ENCODE peak calls at places on chromosomes 12 and 14, in seven cellular contexts. I, V, H, C, F, J and S are unnamed samples.

GRCh38 chr12:108666326-108666995 is 32.8 kb upstream of the SELPLG start:
- DNase-seq in I (no peak), V (no peak), H (no peak), C (no peak), F (peak), J (no peak), S (no peak)

GRCh38 chr14:71242237-71242748 is 335.0 kb downstream of the PCNX1 start:
- DNase-seq in I (no peak), V (no peak), H (no peak), C (no peak), F (peak), J (no peak), S (no peak)

GRCh38 chr12:79782197-79782890 is 91.6 kb upstream of the PAWR start:
- DNase-seq in I (no peak), V (no peak), H (no peak), C (no peak), F (no peak), J (no peak), S (no peak)

GRCh38 chr14:60161176-60162107 is 3.8 kb downstream of the DHRS7 start:
- DNase-seq in I (no peak), V (no peak), H (no peak), C (no peak), F (peak), J (no peak), S (no peak)

GRCh38 chr12:6180300-6181051 is 19.7 kb upstream of the CD9 start:
- DNase-seq in I (no peak), V (no peak), H (no peak), C (no peak), F (peak), J (no peak), S (no peak)

GRCh38 chr12:49098035-49098451 is 3.4 kb upstream of the DHH start:
- DNase-seq in I (no peak), V (peak), H (peak), C (peak), F (peak), J (peak), S (peak)

GRCh38 chr12:124631681-124632080 is 64.3 kb upstream of the NCOR2 start:
- DNase-seq in I (no peak), V (no peak), H (no peak), C (no peak), F (no peak), J (no peak), S (no peak)

GRCh38 chr12:91413591-91413990 is 231.0 kb upstream of the DCN start:
- DNase-seq in I (no peak), V (no peak), H (no peak), C (no peak), F (no peak), J (no peak), S (no peak)

GRCh38 chr14:24843494-24843893 is 206.5 kb downstream of the STXBP6 start:
- DNase-seq in I (no peak), V (no peak), H (no peak), C (no peak), F (no peak), J (no peak), S (no peak)

GRCh38 chr14:57290753-57291152 is 22.0 kb downstream of the AP5M1 start:
- DNase-seq in I (no peak), V (no peak), H (no peak), C (peak), F (no peak), J (no peak), S (no peak)

GRCh38 chr14:105337966-105338365 is 23.4 kb downstream of the PACS2 start:
- DNase-seq in I (no peak), V (no peak), H (no peak), C (no peak), F (peak), J (no peak), S (no peak)

GRCh38 chr12:106342397-106343212 is 14.9 kb upstream of the POLR3B start:
- DNase-seq in I (peak), V (no peak), H (no peak), C (no peak), F (peak), J (no peak), S (no peak)

GRCh38 chr14:106665814-106666213 is 1139.4 kb downstream of the TMEM121 start:
- DNase-seq in I (no peak), V (peak), H (no peak), C (no peak), F (no peak), J (no peak), S (no peak)

GRCh38 chr12:122166422-122167327 is 7.3 kb downstream of the IL31 start:
- DNase-seq in I (no peak), V (peak), H (no peak), C (no peak), F (no peak), J (peak), S (no peak)

GRCh38 chr14:99879401-99880295 is 86.4 kb downstream of the EML1 start:
- DNase-seq in I (no peak), V (no peak), H (no peak), C (no peak), F (no peak), J (no peak), S (no peak)

GRCh38 chr14:34582117-34582680 is 42.7 kb upstream of the EAPP start:
- DNase-seq in I (no peak), V (no peak), H (no peak), C (no peak), F (no peak), J (no peak), S (no peak)

GRCh38 chr12:1761857-1762256 is 58.5 kb upstream of the LRTM2 start:
- DNase-seq in I (no peak), V (no peak), H (no peak), C (no peak), F (no peak), J (no peak), S (no peak)
- H3K27ac ChIP-seq in I (no peak), V (no peak), H (no peak), C (no peak), F (no peak), J (no peak), S (no peak)

GRCh38 chr12:129819391-129819790 is 84.4 kb downstream of the TMEM132D start:
- DNase-seq in I (no peak), V (no peak), H (no peak), C (no peak), F (no peak), J (no peak), S (no peak)

GRCh38 chr12:129827102-129827873 is 76.5 kb downstream of the TMEM132D start:
- DNase-seq in I (no peak), V (no peak), H (no peak), C (no peak), F (no peak), J (no peak), S (no peak)

GRCh38 chr12:129826273-129826672 is 77.6 kb downstream of the TMEM132D start:
- DNase-seq in I (no peak), V (no peak), H (no peak), C (no peak), F (no peak), J (no peak), S (peak)

GRCh38 chr12:129825316-129825715 is 78.5 kb downstream of the TMEM132D start:
- DNase-seq in I (no peak), V (no peak), H (no peak), C (peak), F (no peak), J (no peak), S (no peak)

DNA sequence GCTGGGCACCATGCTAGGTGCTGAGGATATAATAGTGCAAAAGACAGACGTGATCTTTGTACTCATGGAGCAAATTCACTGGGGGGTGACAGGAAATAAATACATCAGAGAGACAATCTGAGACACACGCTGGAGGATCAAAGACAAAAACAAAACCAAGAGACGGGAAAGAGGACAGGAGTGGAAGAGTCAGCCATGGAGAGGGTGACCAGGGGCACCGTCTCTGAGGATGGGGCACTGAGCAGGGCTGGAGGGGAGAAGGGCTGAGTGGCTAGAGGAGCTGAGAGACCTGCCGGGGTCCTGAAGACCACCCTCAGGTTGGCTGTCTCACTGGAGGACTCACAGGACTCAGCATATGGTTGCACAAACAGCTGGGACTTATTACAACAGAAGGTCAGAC is 81.9 kb downstream of the TMEM132D start:
- DNase-seq in I (no peak), V (no peak), H (no peak), C (no peak), F (no peak), J (no peak), S (no peak)
- H3K27ac ChIP-seq in I (no peak), V (no peak), H (no peak), C (no peak), F (no peak), J (no peak), S (no peak)

GRCh38 chr12:45517360-45517759 is 212.1 kb upstream of the ARID2 start:
- DNase-seq in I (no peak), V (no peak), H (no peak), C (no peak), F (no peak), J (no peak), S (no peak)

GRCh38 chr12:45522227-45522626 is 207.3 kb upstream of the ARID2 start:
- DNase-seq in I (no peak), V (no peak), H (no peak), C (no peak), F (no peak), J (no peak), S (no peak)

DNA sequence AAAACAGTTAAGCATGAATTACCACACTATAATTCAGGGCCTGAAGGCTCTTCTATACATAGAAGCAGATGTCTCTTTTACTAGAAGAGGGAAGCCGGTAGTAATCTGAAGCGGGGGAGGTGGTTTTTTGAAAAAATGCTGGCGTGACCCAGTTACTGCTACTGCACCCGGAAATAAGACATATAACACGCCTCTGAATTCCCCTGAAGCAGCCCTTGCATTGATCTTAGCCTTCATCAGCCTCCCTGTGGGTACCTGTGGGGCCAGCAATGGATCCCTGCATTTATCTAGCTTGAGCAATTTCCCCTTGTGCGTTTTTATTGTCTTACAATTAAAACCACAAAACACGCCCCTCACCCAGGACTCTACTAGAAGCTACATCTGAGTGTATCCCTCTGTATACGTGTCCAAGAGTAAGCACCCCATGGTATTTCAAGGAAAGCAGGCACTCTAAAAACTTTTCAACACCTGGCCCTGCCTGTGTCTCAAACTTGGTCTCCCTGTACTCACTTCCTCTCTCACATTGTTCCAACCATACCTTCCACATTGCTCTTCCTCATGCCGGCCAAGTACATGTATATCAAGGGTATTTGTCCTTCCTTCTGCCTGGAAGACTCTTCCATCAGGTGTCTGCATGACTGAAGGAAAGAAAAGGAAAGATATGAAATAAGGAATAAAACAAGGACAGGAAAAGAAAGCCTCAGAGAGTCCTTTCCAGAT is 210.8 kb upstream of the ARID2 start:
- DNase-seq in I (no peak), V (peak), H (no peak), C (no peak), F (no peak), J (peak), S (no peak)
- H3K27ac ChIP-seq in I (no peak), V (no peak), H (no peak), C (no peak), F (no peak), J (no peak), S (no peak)

DNA sequence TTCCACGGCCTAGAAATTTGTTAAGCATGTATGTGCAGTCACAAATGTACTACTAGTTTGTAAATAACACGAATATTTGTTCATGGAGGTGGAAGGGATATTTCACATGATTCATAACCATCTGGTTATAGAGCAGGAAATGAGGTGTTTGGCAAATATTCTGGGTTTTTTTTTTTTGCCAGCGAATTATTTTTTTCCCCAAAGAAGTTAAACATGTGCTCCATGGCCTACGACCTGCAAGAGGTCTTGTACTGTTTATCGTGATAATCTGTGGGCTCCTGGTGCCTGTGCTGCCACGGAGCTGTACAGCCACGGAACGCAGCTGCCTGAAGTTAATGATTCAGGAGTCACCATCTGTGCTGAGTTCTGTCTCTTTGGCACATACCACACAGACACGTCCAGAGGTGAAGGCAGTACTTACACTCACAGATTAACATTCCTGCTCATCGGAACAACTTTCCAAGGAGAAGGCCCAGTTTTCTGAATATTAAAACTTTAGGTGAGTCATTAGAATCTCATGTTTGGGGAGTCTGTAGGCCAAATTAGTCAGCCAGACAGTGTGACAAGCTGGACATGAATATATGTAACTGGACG is 156.3 kb downstream of the TMX1 start:
- DNase-seq in I (no peak), V (no peak), H (no peak), C (no peak), F (peak), J (no peak), S (no peak)
- H3K27ac ChIP-seq in I (peak), V (no peak), H (no peak), C (no peak), F (peak), J (no peak), S (peak)

DNA sequence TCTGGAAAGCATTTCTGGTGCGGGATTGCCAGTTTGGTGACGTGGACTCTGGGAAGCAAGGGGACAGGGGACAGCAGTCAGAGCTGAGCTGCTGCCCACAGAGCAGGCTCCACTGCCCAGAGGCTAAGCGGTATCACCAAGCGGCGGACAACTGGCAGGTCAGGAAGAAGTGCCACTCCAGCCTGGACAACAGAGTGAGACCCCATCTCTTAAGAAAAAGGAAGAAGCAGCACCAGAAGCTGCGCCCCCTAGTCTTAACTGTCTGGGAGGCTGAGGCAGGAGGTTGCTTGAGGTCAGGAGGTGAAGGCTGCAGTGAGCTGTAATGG is 31.8 kb upstream of the MMP17 start:
- DNase-seq in I (no peak), V (no peak), H (no peak), C (no peak), F (no peak), J (no peak), S (no peak)
- H3K27ac ChIP-seq in I (no peak), V (no peak), H (peak), C (no peak), F (no peak), J (no peak), S (no peak)

DNA sequence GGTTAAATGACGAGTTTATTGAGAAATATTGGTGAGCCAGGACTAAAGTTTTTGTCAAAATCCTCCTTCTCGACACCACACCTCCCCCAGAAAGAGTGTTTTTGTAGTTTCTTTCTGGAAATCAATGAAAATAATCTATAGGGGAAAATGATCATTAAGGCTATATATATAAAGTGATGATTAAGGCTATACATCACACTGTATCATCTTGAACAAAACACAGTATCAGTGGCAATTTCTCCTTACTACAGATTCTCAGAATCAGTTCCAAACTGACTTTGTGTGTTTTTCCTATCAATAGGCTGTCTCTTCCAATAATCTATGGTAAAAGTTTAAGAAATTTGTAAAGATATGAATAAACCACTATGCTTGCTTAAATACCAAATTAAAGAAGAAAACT is 81.7 kb downstream of the IFNG-AS1 start:
- DNase-seq in I (no peak), V (no peak), H (no peak), C (no peak), F (no peak), J (no peak), S (no peak)
- H3K27ac ChIP-seq in I (no peak), V (no peak), H (no peak), C (no peak), F (no peak), J (no peak), S (no peak)

DNA sequence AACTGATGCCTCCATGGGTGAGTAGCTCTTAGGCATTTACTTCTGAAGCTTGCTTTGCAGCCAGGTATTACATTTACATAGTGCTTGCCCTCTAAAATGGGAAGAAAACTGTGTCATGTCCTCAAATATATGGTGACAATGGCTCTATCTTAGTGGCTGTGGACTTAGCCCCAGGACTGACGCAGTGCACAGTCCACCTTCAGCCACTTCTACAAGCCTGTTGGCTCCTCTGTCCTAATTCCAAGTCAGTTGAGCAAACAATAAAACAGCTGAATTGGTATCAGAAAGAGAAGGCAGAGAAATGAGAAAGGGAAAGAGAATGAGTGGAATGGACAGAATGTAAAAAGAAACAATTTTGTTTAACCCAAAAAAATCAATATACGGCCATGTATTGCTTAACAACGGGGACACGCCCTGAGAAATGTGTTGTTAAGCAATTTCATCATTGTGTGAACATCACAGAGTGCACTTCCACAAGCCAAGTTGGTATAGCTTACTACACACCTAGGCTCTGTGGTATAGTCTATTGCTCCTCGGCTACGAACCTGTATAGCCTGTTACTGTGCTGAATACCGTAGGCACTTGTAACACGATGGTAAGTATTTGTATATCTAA is 93.5 kb downstream of the GRIN2B start:
- DNase-seq in I (no peak), V (no peak), H (no peak), C (no peak), F (no peak), J (no peak), S (no peak)
- H3K27ac ChIP-seq in I (no peak), V (no peak), H (no peak), C (no peak), F (no peak), J (no peak), S (no peak)

GRCh38 chr14:22554706-22555572 is 34.1 kb downstream of the DAD1 start:
- DNase-seq in I (no peak), V (no peak), H (no peak), C (no peak), F (no peak), J (no peak), S (no peak)

GRCh38 chr14:22552001-22552826 is 36.8 kb downstream of the DAD1 start:
- DNase-seq in I (no peak), V (no peak), H (no peak), C (no peak), F (no peak), J (no peak), S (no peak)

GRCh38 chr14:22551597-22551982 is 37.4 kb downstream of the DAD1 start:
- DNase-seq in I (no peak), V (peak), H (no peak), C (no peak), F (no peak), J (no peak), S (peak)

GRCh38 chr14:22553445-22553844 is 35.6 kb downstream of the DAD1 start:
- DNase-seq in I (no peak), V (no peak), H (no peak), C (no peak), F (no peak), J (no peak), S (no peak)

DNA sequence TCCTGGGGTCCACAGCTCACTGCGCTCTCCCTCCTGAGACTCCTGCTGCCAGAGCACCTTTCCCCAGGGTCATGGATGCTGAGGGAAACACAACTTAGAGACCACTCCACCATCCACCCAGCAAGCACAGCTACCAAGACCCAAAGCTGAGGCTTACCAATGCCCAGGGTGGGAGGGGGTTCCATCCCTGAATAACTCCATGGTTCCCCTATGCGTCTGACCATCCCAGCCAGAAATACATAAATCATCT is 36.3 kb downstream of the DAD1 start:
- DNase-seq in I (no peak), V (no peak), H (no peak), C (no peak), F (no peak), J (no peak), S (no peak)
- H3K27ac ChIP-seq in I (no peak), V (peak), H (no peak), C (no peak), F (no peak), J (peak), S (peak)